ENCODE peak calls at places on chromosome X, in six cellular contexts. F is lower leg skin, K is GM23338, A is OCI-LY7, C is MM.1S, U is AG09309. I is an unnamed sample.

GRCh38 chrX:41384041-41384705 is 50.2 kb downstream of the DDX3X start:
- DNase-seq in F (peak; percentile 58), K (peak; percentile 15), A (peak; percentile 8), C (no peak), U (peak; percentile 48), I (peak; percentile 17)

GRCh38 chrX:85903692-85904471 is 143.5 kb downstream of the CHM start:
- DNase-seq in F (no peak), K (no peak), A (no peak), C (no peak), U (no peak), I (no peak)

GRCh38 chrX:65677954-65678469 is 10.6 kb downstream of the MSN start:
- DNase-seq in F (peak; percentile 45), K (no peak), A (no peak), C (no peak), U (peak; percentile 63), I (peak; percentile 61)

GRCh38 chrX:118109065-118109464 is 7.5 kb downstream of the KLHL13 start:
- DNase-seq in F (no peak), K (no peak), A (no peak), C (no peak), U (no peak), I (no peak)

GRCh38 chrX:72308566-72309296 is 3.0 kb upstream of the CITED1 start:
- DNase-seq in F (peak; percentile 36), K (peak; percentile 83), A (no peak), C (peak; percentile 53), U (no peak), I (no peak)

GRCh38 chrX:133335027-133335426 is 80.3 kb downstream of the GPC4 start:
- DNase-seq in F (peak; percentile 14), K (peak; percentile 53), A (peak; percentile 20), C (peak; percentile 66), U (peak; percentile 8), I (no peak)

GRCh38 chrX:8848921-8849320 is 47.7 kb upstream of the FAM9A start:
- DNase-seq in F (no peak), K (no peak), A (no peak), C (no peak), U (no peak), I (no peak)

GRCh38 chrX:9370888-9371287 is 94.0 kb upstream of the TBL1X start:
- DNase-seq in F (peak; percentile 22), K (no peak), A (no peak), C (no peak), U (no peak), I (no peak)

GRCh38 chrX:13194291-13195103 is 125.4 kb downstream of the ATXN3L start:
- DNase-seq in F (peak; percentile 16), K (no peak), A (peak; percentile 42), C (no peak), U (no peak), I (no peak)

GRCh38 chrX:69025802-69026301 is 139.4 kb downstream of the PJA1 start:
- DNase-seq in F (no peak), K (no peak), A (no peak), C (no peak), U (peak; percentile 11), I (no peak)

GRCh38 chrX:24146283-24146865 is 3.2 kb upstream of the ZFX start:
- DNase-seq in F (no peak), K (no peak), A (no peak), C (no peak), U (no peak), I (no peak)

GRCh38 chrX:3501833-3502535 is 155.5 kb upstream of the MXRA5 start:
- DNase-seq in F (no peak), K (no peak), A (no peak), C (no peak), U (no peak), I (no peak)

GRCh38 chrX:134969726-134970125 is 21.1 kb upstream of the SMIM10 start:
- DNase-seq in F (no peak), K (no peak), A (no peak), C (no peak), U (no peak), I (peak; percentile 32)

GRCh38 chrX:133859860-133860259 is 125.5 kb downstream of the GPC3 start:
- DNase-seq in F (peak; percentile 29), K (no peak), A (no peak), C (no peak), U (peak; percentile 18), I (peak; percentile 2)

GRCh38 chrX:56802921-56803848 is 74.1 kb downstream of the NBDY start:
- DNase-seq in F (no peak), K (peak; percentile 51), A (no peak), C (peak; percentile 81), U (peak; percentile 66), I (no peak)

GRCh38 chrX:48083212-48083611 is 11.8 kb upstream of the ZNF630 start:
- DNase-seq in F (peak; percentile 22), K (peak; percentile 60), A (peak; percentile 56), C (peak; percentile 42), U (no peak), I (no peak)

GRCh38 chrX:69603566-69604194 is 12.2 kb upstream of the EDA start:
- DNase-seq in F (no peak), K (peak; percentile 71), A (no peak), C (no peak), U (no peak), I (peak; percentile 12)

GRCh38 chrX:49155243-49155899 is 7.2 kb upstream of the MAGIX start:
- DNase-seq in F (peak; percentile 50), K (peak; percentile 92), A (peak; percentile 72), C (peak; percentile 21), U (no peak), I (no peak)

GRCh38 chrX:48492293-48492910 is 16.4 kb upstream of the PORCN start:
- DNase-seq in F (no peak), K (no peak), A (no peak), C (no peak), U (no peak), I (no peak)

GRCh38 chrX:53223955-53224859 is 800 bp downstream of the KDM5C start:
- DNase-seq in F (no peak), K (peak; percentile 24), A (peak; percentile 11), C (no peak), U (peak; percentile 21), I (no peak)

GRCh38 chrX:136086521-136086920 is 60.8 kb upstream of the FHL1 start:
- DNase-seq in F (no peak), K (no peak), A (no peak), C (no peak), U (no peak), I (no peak)

GRCh38 chrX:17500145-17500579 is 125.2 kb downstream of the NHS start:
- DNase-seq in F (no peak), K (no peak), A (no peak), C (no peak), U (peak; percentile 50), I (no peak)

GRCh38 chrX:70289168-70289792 is 447 bp downstream of the PDZD11 start:
- DNase-seq in F (no peak), K (no peak), A (no peak), C (no peak), U (no peak), I (no peak)

GRCh38 chrX:154476821-154477220 is 2.3 kb downstream of the LAGE3 start:
- DNase-seq in F (no peak), K (no peak), A (no peak), C (no peak), U (no peak), I (no peak)

GRCh38 chrX:130171446-130172126 is at the start of gene RAB33A:
- DNase-seq in F (no peak), K (peak; percentile 50), A (no peak), C (no peak), U (no peak), I (no peak)

GRCh38 chrX:105191878-105192277 is 28.6 kb downstream of the TEX13A start:
- DNase-seq in F (no peak), K (peak; percentile 58), A (peak; percentile 3), C (peak; percentile 15), U (no peak), I (no peak)

GRCh38 chrX:40479777-40480318 is 100.9 kb upstream of the ATP6AP2 start:
- DNase-seq in F (no peak), K (no peak), A (no peak), C (no peak), U (no peak), I (no peak)

GRCh38 chrX:111555559-111555958 is 44.1 kb downstream of the SERTM2 start:
- DNase-seq in F (no peak), K (peak; percentile 58), A (no peak), C (no peak), U (no peak), I (no peak)

GRCh38 chrX:115018944-115019343 is 1.5 kb upstream of the IL13RA2 start:
- DNase-seq in F (no peak), K (no peak), A (no peak), C (no peak), U (no peak), I (no peak)

DNA sequence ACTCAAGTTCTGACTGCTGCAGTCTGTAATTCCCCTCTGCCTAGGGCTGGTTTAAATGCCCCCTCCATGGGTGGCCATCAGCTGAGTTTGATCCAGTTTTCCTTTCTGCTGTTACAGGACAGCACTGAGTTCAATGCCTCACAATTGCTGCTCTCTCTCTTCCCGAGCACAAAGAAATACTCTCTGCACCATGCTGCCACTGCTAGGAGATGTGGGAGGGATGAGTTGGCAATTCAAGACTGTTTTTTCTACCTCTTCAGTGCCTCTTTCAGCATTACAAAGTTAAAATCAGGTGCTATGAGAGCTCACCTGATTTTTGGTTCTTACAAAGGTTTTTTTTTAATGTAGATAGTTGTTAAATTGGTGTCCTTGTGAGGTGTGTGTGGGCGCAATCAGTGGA is 24.3 kb downstream of the CYSLTR1 start:
- DNase-seq in F (no peak), K (no peak), A (no peak), C (no peak), U (no peak), I (no peak)
- H3K4me3 ChIP-seq in F (no peak overlapping the region), K (no peak overlapping the region), A (no peak overlapping the region), C (no peak overlapping the region), U (no peak overlapping the region), I (no peak overlapping the region)

GRCh38 chrX:15838017-15838416 is 16.6 kb downstream of the AP1S2 start:
- DNase-seq in F (no peak), K (peak; percentile 62), A (peak; percentile 28), C (no peak), U (no peak), I (no peak)
- TF ChIP-seq CTCF in F (no peak), K (peak; percentile 45), A (peak; percentile 49), C (peak; percentile 26), U (peak; percentile 27), I (peak; percentile 8)

DNA sequence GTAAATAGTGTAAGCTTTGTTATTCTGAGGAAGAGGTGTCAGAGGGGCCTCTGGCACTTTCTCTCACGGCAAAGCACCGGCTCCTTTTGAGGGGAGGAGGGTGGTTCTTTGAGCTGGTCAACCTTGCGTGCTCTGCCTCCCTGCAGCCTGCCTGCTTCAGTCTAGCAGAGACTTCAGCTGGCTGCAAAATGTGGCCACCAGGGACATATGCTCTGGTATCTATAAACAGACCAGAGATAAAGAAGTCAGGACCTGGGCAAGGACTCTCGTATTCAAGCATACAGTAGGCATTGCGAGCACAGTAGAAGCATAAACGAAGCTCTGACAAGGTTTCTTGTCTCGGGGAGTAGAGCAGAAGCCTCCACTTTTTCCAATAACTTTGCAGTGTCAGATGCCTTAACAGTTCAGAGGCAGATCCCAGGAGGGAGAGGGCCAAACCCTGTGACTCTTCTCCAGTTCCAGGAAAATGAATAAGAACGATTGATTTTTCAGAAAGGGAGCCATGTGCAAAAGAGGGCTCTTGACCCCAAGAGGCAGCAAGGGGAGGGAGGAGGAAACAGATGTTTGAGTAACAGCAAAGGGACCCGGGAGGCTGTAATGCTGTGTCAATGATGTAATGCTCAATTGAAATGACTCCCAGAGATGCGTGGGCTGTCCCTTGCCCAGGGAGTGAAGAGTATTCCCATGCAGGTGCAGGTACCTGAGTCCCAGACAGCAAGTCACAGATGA is 57.9 kb upstream of the TEX13D start:
- DNase-seq in F (no peak), K (peak; percentile 8), A (no peak), C (no peak), U (no peak), I (no peak)
- H3K4me3 ChIP-seq in F (no peak overlapping the region), K (no peak overlapping the region), A (no peak overlapping the region), C (no peak overlapping the region), U (no peak overlapping the region), I (no peak overlapping the region)

GRCh38 chrX:140817943-140818342 is 108.4 kb downstream of the LINC00632 start:
- DNase-seq in F (no peak), K (peak; percentile 51), A (peak; percentile 58), C (peak; percentile 57), U (peak; percentile 1), I (peak; percentile 10)
- TF ChIP-seq CTCF in F (no peak), K (peak; percentile 60), A (peak; percentile 77), C (peak; percentile 61), U (peak; percentile 52), I (peak; percentile 32)